ENCODE peak calls at places on chromosomes 3 and 15, in five cellular contexts. K is HepG2, G is GM12878, M is SK-N-SH, Q is K562. F is an unnamed sample.

GRCh38 chr3:43978708-43979107 is 263.0 kb upstream of the TOPAZ1 start:
- DNase-seq in K (no peak), M (no peak), G (no peak), Q (no peak), F (no peak)

GRCh38 chr3:53570709-53571108 is 76.3 kb downstream of the CACNA1D start:
- DNase-seq in Q (no peak), G (no peak), M (no peak), K (no peak), F (no peak)

GRCh38 chr3:177427096-177427495 is 229.8 kb upstream of the TBL1XR1 start:
- DNase-seq in M (no peak), Q (no peak), K (no peak), G (peak), F (no peak)

GRCh38 chr3:38992117-38992779 is 59.5 kb downstream of the SCN11A start:
- DNase-seq in Q (no peak), M (no peak), G (no peak), K (no peak), F (no peak)

GRCh38 chr3:75906555-75907112 is 121.3 kb upstream of the ZNF717 start:
- DNase-seq in K (no peak), M (peak), G (no peak), Q (no peak), F (peak)

GRCh38 chr15:31732695-31733094 is 297.6 kb upstream of the CHRNA7 start:
- DNase-seq in M (no peak), K (no peak), Q (no peak), G (no peak), F (no peak)

GRCh38 chr3:64473476-64473875 is 214.3 kb downstream of the ADAMTS9 start:
- DNase-seq in Q (no peak), G (no peak), K (no peak), M (no peak), F (no peak)

GRCh38 chr3:65960087-65960486 is 78.6 kb downstream of the MAGI1 start:
- DNase-seq in G (no peak), Q (no peak), K (no peak), M (no peak), F (no peak)

GRCh38 chr3:164460851-164461250 is 617.4 kb downstream of the SI start:
- DNase-seq in G (no peak), Q (no peak), K (no peak), M (no peak), F (no peak)
- TF ChIP-seq USF2 in G (no peak), Q (no peak), K (no peak), M (no peak), F (no peak)

GRCh38 chr3:190178779-190179178 is 58.1 kb upstream of the P3H2 start:
- DNase-seq in Q (no peak), G (no peak), M (no peak), K (no peak), F (no peak)

GRCh38 chr3:190180268-190180667 is 59.6 kb upstream of the P3H2 start:
- DNase-seq in Q (no peak), M (no peak), G (no peak), K (no peak), F (no peak)

GRCh38 chr3:190188197-190188596 is 67.5 kb upstream of the P3H2 start:
- DNase-seq in G (no peak), K (no peak), Q (no peak), M (no peak), F (no peak)

GRCh38 chr3:190182418-190183043 is 61.8 kb upstream of the P3H2 start:
- DNase-seq in M (no peak), Q (no peak), G (no peak), K (no peak), F (no peak)

GRCh38 chr3:190183121-190183520 is 62.4 kb upstream of the P3H2 start:
- DNase-seq in M (no peak), G (no peak), K (no peak), Q (no peak), F (no peak)
- TF ChIP-seq SIN3A in M (no peak), G (no peak), K (no peak), Q (no peak), F (no peak)

GRCh38 chr15:57519806-57520205 is 71.9 kb upstream of the MYZAP start:
- DNase-seq in K (no peak), M (no peak), Q (no peak), G (no peak), F (no peak)
- TF ChIP-seq USF2 in K (no peak), M (no peak), Q (no peak), G (no peak), F (no peak)

DNA sequence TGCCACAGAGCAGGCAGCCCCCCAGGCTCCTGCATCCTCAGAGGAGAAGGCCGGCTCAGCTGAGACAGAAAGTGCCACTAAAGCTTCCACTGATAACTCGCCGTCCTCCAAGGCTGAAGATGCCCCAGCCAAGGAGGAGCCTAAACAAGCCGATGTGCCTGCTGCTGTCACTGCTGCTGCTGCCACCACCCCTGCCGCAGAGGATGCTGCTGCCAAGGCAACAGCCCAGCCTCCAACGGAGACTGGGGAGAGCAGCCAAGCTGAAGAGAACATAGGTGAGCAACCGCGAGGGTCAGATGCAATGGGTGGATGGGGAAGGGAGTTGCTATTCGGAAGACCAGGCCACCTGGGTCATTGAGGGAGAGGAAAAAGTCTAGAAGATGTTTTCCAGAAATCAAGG is 53.0 kb downstream of the GAP43 start:
- DNase-seq in K (no peak), M (no peak), G (no peak), Q (no peak), F (no peak)
- TF ChIP-seq SIN3A in K (no peak), M (no peak), G (no peak), Q (no peak), F (no peak)

F was measured in H1.